ENCODE peak calls at places on chromosome 22, in five cellular contexts. O is astrocyte of the spinal cord, S is B cell, Y is mesothelial cell of epicardium, Q is GM10248. E is an unnamed sample.

GRCh38 chr22:19871845-19872778 is 17.4 kb upstream of the GNB1L start:
- DNase-seq in O (no peak), S (no peak), Y (no peak), Q (no peak), E (peak; percentile 11)

GRCh38 chr22:49827853-49828598 is at the start of gene BRD1:
- DNase-seq in O (peak; percentile 51), S (no peak), Y (no peak), Q (peak; percentile 82), E (peak; percentile 72)

GRCh38 chr22:50112151-50113118 is 22.6 kb downstream of the MOV10L1 start:
- DNase-seq in O (peak; percentile 77), S (no peak), Y (no peak), Q (no peak), E (no peak)

GRCh38 chr22:18947905-18948304 is 11.8 kb upstream of the PRODH start:
- DNase-seq in O (no peak), S (peak; percentile 18), Y (no peak), Q (no peak), E (no peak)

GRCh38 chr22:50268655-50269113 is 1.5 kb downstream of the MAPK11 start:
- DNase-seq in O (no peak), S (no peak), Y (no peak), Q (no peak), E (no peak)

GRCh38 chr22:31969789-31970489 is 25.6 kb downstream of the YWHAH start:
- DNase-seq in O (peak; percentile 62), S (peak; percentile 56), Y (peak; percentile 73), Q (peak; percentile 82), E (peak; percentile 61)

GRCh38 chr22:25109878-25110595 is 89.6 kb upstream of the CRYBB3 start:
- DNase-seq in O (no peak), S (no peak), Y (no peak), Q (no peak), E (no peak)

GRCh38 chr22:27799334-27800249 is 2.0 kb downstream of the MN1 start:
- DNase-seq in O (no peak), S (no peak), Y (peak; percentile 51), Q (no peak), E (peak; percentile 54)

GRCh38 chr22:39496131-39496838 is 5.8 kb upstream of the MIEF1 start:
- DNase-seq in O (peak; percentile 55), S (peak; percentile 60), Y (peak; percentile 68), Q (peak; percentile 59), E (peak; percentile 85)

GRCh38 chr22:18978506-18978905 is 42.4 kb upstream of the PRODH start:
- DNase-seq in O (no peak), S (no peak), Y (no peak), Q (no peak), E (no peak)

GRCh38 chr22:30328466-30329049 is 1.8 kb upstream of the TBC1D10A start:
- DNase-seq in O (no peak), S (no peak), Y (no peak), Q (no peak), E (no peak)

GRCh38 chr22:31122532-31123291 is at the start of gene INPP5J:
- DNase-seq in O (peak; percentile 49), S (no peak), Y (peak; percentile 65), Q (no peak), E (peak; percentile 73)

GRCh38 chr22:31083923-31084810 is 3.0 kb downstream of the SMTN start:
- DNase-seq in O (no peak), S (no peak), Y (no peak), Q (no peak), E (no peak)

GRCh38 chr22:28051787-28052356 is 132.8 kb upstream of the PITPNB start:
- DNase-seq in O (peak; percentile 70), S (no peak), Y (peak; percentile 87), Q (no peak), E (peak; percentile 89)

GRCh38 chr22:43232445-43232844 is 45.5 kb upstream of the TTLL12 start:
- DNase-seq in O (no peak), S (no peak), Y (no peak), Q (no peak), E (no peak)

GRCh38 chr22:21587803-21588611 is 20.5 kb downstream of the UBE2L3 start:
- DNase-seq in O (no peak), S (peak; percentile 68), Y (no peak), Q (peak; percentile 84), E (no peak)

GRCh38 chr22:27046126-27046525 is 388.7 kb downstream of the MIAT start:
- DNase-seq in O (no peak), S (no peak), Y (no peak), Q (no peak), E (no peak)

GRCh38 chr22:31630331-31631329 is 31.4 kb downstream of the PISD start:
- DNase-seq in O (peak; percentile 79), S (peak; percentile 96), Y (peak; percentile 75), Q (peak; percentile 80), E (peak; percentile 90)

GRCh38 chr22:25554321-25555088 is 10.0 kb upstream of the GRK3 start:
- DNase-seq in O (no peak), S (no peak), Y (no peak), Q (no peak), E (no peak)

GRCh38 chr22:25692392-25692791 is 49.6 kb upstream of the MYO18B start:
- DNase-seq in O (no peak), S (no peak), Y (no peak), Q (no peak), E (no peak)

GRCh38 chr22:29306175-29306829 is at the start of gene GAS2L1:
- DNase-seq in O (peak; percentile 87), S (no peak), Y (peak; percentile 80), Q (peak; percentile 70), E (peak; percentile 92)

GRCh38 chr22:43829448-43829821 is 17.3 kb upstream of the EFCAB6 start:
- DNase-seq in O (peak; percentile 29), S (no peak), Y (no peak), Q (no peak), E (peak; percentile 74)

GRCh38 chr22:49508561-49508960 is 319.1 kb downstream of the BRD1 start:
- DNase-seq in O (no peak), S (no peak), Y (no peak), Q (no peak), E (no peak)

GRCh38 chr22:20990184-20991180 is 8.4 kb downstream of the LZTR1 start:
- DNase-seq in O (no peak), S (no peak), Y (no peak), Q (no peak), E (no peak)

GRCh38 chr22:50518628-50519027 is 6.8 kb downstream of the SCO2 start:
- DNase-seq in O (no peak), S (no peak), Y (no peak), Q (no peak), E (no peak)

GRCh38 chr22:17303441-17303839 is 65.8 kb upstream of the CECR2 start:
- DNase-seq in O (no peak), S (no peak), Y (no peak), Q (no peak), E (no peak)

GRCh38 chr22:42116848-42117424 is 13.7 kb downstream of the CYP2D6 start:
- DNase-seq in O (no peak), S (no peak), Y (no peak), Q (no peak), E (no peak)
- TF ChIP-seq CTCF in O (no peak), S (no peak), Y (no peak), Q (no peak), E (no peak)

GRCh38 chr22:41518048-41518347 is 26.3 kb downstream of the POLR3H start:
- DNase-seq in O (no peak), S (no peak), Y (no peak), Q (no peak), E (no peak)
- TF ChIP-seq CTCF in O (no peak), S (peak; percentile 39), Y (peak; percentile 46), Q (no peak), E (peak; percentile 58)

GRCh38 chr22:35589071-35589735 is 27.9 kb downstream of the MB start:
- DNase-seq in O (peak; percentile 44), S (no peak), Y (no peak), Q (no peak), E (no peak)
- TF ChIP-seq CTCF in O (no peak), S (no peak), Y (no peak), Q (no peak), E (no peak)

GRCh38 chr22:41285441-41285819 is 557 bp downstream of the RANGAP1 start:
- DNase-seq in O (peak; percentile 91), S (no peak), Y (peak; percentile 65), Q (peak; percentile 76), E (peak; percentile 83)

GRCh38 chr22:41286639-41287091 is 678 bp upstream of the RANGAP1 start:
- DNase-seq in O (no peak), S (peak; percentile 67), Y (peak; percentile 42), Q (no peak), E (no peak)

GRCh38 chr22:41288245-41288946 is 2.4 kb upstream of the RANGAP1 start:
- DNase-seq in O (peak; percentile 74), S (no peak), Y (no peak), Q (no peak), E (no peak)

GRCh38 chr22:41284465-41284864 is 1.5 kb downstream of the RANGAP1 start:
- DNase-seq in O (no peak), S (no peak), Y (no peak), Q (no peak), E (no peak)

GRCh38 chr22:41285820-41286638 is at the start of gene RANGAP1:
- DNase-seq in O (peak; percentile 99), S (peak; percentile 98), Y (peak; percentile 95), Q (peak; percentile 97), E (peak; percentile 98)
- TF ChIP-seq CTCF in O (peak; percentile 22), S (no peak), Y (no peak), Q (no peak), E (no peak)

DNA sequence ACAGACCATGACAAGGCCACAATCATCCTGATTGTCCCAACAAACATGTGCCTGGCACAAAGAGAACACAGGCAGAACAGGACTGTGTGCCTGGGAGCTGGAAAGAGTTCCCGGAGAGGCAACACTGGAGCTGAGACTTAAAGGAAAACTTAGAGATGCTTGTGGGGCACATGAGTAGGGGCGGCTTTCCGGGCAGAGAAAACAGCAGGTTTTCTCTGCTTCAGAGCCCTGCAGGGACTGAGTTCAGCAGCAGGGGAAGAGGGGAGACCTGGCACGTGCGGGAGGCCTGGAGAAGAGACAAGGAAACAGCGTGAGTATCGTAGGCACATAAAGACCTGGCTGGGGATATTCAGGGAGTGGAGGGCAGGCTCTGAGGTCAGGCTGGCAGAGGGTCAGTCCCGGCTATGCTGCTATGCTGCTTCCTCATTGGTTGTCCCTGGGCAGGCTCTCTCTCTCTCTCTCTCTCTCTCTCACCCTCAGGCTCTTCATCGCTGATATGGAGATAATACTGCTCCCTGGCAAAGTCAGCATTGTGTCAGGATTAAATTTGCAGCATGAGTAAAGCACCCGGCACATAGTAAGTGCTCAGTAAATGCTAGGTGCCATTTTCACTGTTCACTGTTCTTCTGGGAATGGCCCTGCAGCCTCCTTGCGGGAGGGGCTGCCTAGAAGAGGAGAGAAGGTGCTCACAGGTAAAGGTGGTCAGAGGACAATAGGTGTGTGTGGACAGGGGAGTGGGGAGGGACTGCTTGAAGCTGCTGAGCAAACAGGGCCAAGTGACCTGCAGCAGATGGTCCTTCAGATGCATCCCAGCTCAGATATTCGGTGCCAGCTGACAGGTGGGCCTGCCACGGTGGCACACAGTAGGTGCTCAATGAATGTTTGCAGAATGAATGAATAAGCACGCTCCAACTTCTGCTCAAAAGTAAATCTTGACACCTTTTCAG is 2.0 kb downstream of the KIAA0930 start:
- DNase-seq in O (no peak), S (no peak), Y (no peak), Q (no peak), E (no peak)
- TF ChIP-seq CTCF in O (no peak), S (no peak), Y (no peak), Q (no peak), E (no peak)

E was measured in glutamatergic neuron.